ENCODE peak calls at places on chromosome 18, in seven cellular contexts. U, F, Q, W, N, G and R are unnamed samples.
A peak's percentile ranks its signal among the peaks of the same experiment; 100 is the strongest.

GRCh38 chr18:61612517-61612916 is 279.3 kb downstream of the CDH20 start:
- DNase-seq in U (no peak), F (no peak), Q (no peak), W (no peak), N (no peak), G (no peak), R (no peak)

GRCh38 chr18:44474067-44474411 is 206.6 kb upstream of the SETBP1 start:
- DNase-seq in U (no peak), F (no peak), Q (no peak), W (no peak), N (no peak), G (no peak), R (no peak)

GRCh38 chr18:49778826-49779465 is 34.4 kb downstream of the ACAA2 start:
- DNase-seq in U (no peak), F (no peak), Q (no peak), W (no peak), N (no peak), G (peak; percentile 27), R (no peak)

GRCh38 chr18:27136208-27136535 is 48.9 kb downstream of the CHST9 start:
- DNase-seq in U (no peak), F (no peak), Q (peak; percentile 4), W (no peak), N (no peak), G (no peak), R (peak; percentile 86)

GRCh38 chr18:33761363-33761762 is 183.3 kb downstream of the ASXL3 start:
- DNase-seq in U (no peak), F (no peak), Q (no peak), W (peak; percentile 28), N (no peak), G (no peak), R (no peak)

GRCh38 chr18:64720781-64721464 is 572.0 kb upstream of the LINC00305 start:
- DNase-seq in U (no peak), F (no peak), Q (no peak), W (no peak), N (no peak), G (no peak), R (peak; percentile 21)

GRCh38 chr18:61398961-61399632 is 65.9 kb downstream of the CDH20 start:
- DNase-seq in U (no peak), F (no peak), Q (no peak), W (peak; percentile 65), N (no peak), G (no peak), R (no peak)

GRCh38 chr18:2424420-2424819 is 146.9 kb downstream of the METTL4 start:
- DNase-seq in U (no peak), F (no peak), Q (no peak), W (no peak), N (no peak), G (no peak), R (no peak)

GRCh38 chr18:63518178-63519012 is 23.8 kb upstream of the SERPINB12 start:
- DNase-seq in U (peak; percentile 78), F (peak; percentile 60), Q (peak; percentile 12), W (peak; percentile 70), N (peak; percentile 24), G (peak; percentile 16), R (peak; percentile 75)

GRCh38 chr18:48490641-48491040 is 48.2 kb upstream of the CTIF start:
- DNase-seq in U (no peak), F (no peak), Q (no peak), W (no peak), N (no peak), G (no peak), R (no peak)

GRCh38 chr18:49814147-49814499 is 790 bp upstream of the ACAA2 start:
- DNase-seq in U (no peak), F (no peak), Q (peak; percentile 1), W (peak; percentile 69), N (peak; percentile 26), G (no peak), R (peak; percentile 23)

GRCh38 chr18:1526996-1527395 is 622.3 kb downstream of the ADCYAP1 start:
- DNase-seq in U (no peak), F (no peak), Q (no peak), W (no peak), N (no peak), G (no peak), R (no peak)

GRCh38 chr18:51881394-51881793 is 458.6 kb upstream of the DCC start:
- DNase-seq in U (no peak), F (no peak), Q (no peak), W (no peak), N (no peak), G (no peak), R (no peak)

GRCh38 chr18:48997985-48998831 is 47.4 kb upstream of the SMAD7 start:
- DNase-seq in U (peak; percentile 91), F (no peak), Q (peak; percentile 91), W (peak; percentile 97), N (peak; percentile 44), G (no peak), R (peak; percentile 45)

GRCh38 chr18:54957295-54957694 is 2.0 kb downstream of the CCDC68 start:
- DNase-seq in U (no peak), F (no peak), Q (no peak), W (no peak), N (no peak), G (no peak), R (peak; percentile 40)

GRCh38 chr18:48680871-48681270 is 142.0 kb downstream of the CTIF start:
- DNase-seq in U (no peak), F (no peak), Q (no peak), W (no peak), N (no peak), G (no peak), R (no peak)

GRCh38 chr18:58195278-58195721 is 151.3 kb downstream of the NEDD4L start:
- DNase-seq in U (no peak), F (peak; percentile 67), Q (no peak), W (no peak), N (no peak), G (no peak), R (no peak)

GRCh38 chr18:55233850-55234249 is 274.6 kb upstream of the CCDC68 start:
- DNase-seq in U (no peak), F (no peak), Q (no peak), W (peak; percentile 51), N (no peak), G (no peak), R (no peak)

GRCh38 chr18:13500227-13500865 is 226.0 kb downstream of the FAM210A start:
- DNase-seq in U (no peak), F (peak; percentile 57), Q (no peak), W (peak; percentile 57), N (no peak), G (no peak), R (peak; percentile 8)

GRCh38 chr18:46768166-46768921 is 11.5 kb upstream of the ST8SIA5 start:
- DNase-seq in U (no peak), F (no peak), Q (no peak), W (no peak), N (no peak), G (no peak), R (no peak)

GRCh38 chr18:48488388-48488850 is 50.4 kb upstream of the CTIF start:
- DNase-seq in U (peak; percentile 41), F (no peak), Q (peak; percentile 50), W (peak; percentile 93), N (no peak), G (no peak), R (peak; percentile 97)

GRCh38 chr18:51765712-51766360 is 568.4 kb upstream of the MEX3C start:
- DNase-seq in U (no peak), F (no peak), Q (no peak), W (no peak), N (no peak), G (no peak), R (no peak)

GRCh38 chr18:28078298-28078697 is 98.6 kb downstream of the CDH2 start:
- DNase-seq in U (no peak), F (no peak), Q (peak; percentile 27), W (no peak), N (no peak), G (no peak), R (no peak)

GRCh38 chr18:53984021-53984420 is 240.4 kb downstream of the MBD2 start:
- DNase-seq in U (no peak), F (no peak), Q (no peak), W (no peak), N (no peak), G (no peak), R (no peak)

GRCh38 chr18:9985641-9986040 is 71.8 kb downstream of the VAPA start:
- DNase-seq in U (no peak), F (no peak), Q (no peak), W (no peak), N (no peak), G (no peak), R (no peak)
- H3K4me1 ChIP-seq in U (no peaks in the 10 kb centered on the region), F (no peaks in the 10 kb centered on the region), Q (no peaks in the 10 kb centered on the region), W (peaks cover 2% of the 10 kb centered on the region), N (peaks cover 6% of the 10 kb centered on the region), G (no peaks in the 10 kb centered on the region), R (peaks cover 27% of the 10 kb centered on the region)

DNA sequence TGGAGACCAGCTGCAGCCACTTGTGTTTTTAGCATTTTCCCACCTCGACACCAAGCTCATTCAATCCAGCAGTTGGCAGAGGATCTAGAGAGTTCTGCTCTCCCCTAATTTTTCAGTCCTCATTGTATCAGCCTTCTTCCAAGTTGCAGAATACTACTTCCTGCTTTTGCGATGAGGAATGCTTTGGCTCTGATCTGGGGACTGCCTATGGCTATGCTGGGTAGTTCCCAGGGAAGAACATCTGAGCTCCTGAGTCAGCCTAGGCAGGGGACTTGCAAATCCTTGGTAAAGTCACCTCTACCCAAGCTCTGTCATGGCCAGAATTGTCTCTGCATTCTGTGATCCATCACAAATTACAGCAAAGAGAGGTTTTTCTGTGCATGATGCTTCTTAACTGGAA is 139.4 kb upstream of the RAB12 start:
- DNase-seq in U (no peak), F (no peak), Q (no peak), W (peak; percentile 42), N (no peak), G (no peak), R (no peak)
- TF ChIP-seq CEBPB in U (no peak), F (no peak), Q (no peak), W (no peak), N (no peak), G (no peak), R (no peak)

DNA sequence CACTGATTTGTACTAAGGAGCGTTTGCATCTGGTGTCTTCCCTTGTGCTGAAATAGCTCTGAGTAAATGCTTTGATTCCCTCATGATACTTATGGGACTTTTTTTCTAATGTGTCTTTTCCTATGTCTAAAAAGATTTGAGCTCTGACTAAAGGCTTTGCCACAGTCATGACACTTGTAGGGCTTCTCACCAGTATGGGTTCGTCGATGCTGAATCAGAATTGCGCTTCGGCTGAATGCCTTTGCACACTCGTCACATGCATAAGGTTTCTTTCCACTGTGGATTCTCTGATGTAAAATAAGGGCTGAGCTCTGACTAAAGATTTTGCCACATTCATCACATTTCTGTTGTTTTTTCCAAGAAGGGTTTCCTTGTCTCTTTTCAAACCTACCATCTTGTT is 8.0 kb downstream of the ZNF396 start:
- DNase-seq in U (no peak), F (no peak), Q (no peak), W (peak; percentile 53), N (no peak), G (no peak), R (no peak)
- H3K4me1 ChIP-seq in U (no peaks in the 10 kb centered on the region), F (no peaks in the 10 kb centered on the region), Q (no peaks in the 10 kb centered on the region), W (peaks cover 2% of the 10 kb centered on the region), N (no peaks in the 10 kb centered on the region), G (no peaks in the 10 kb centered on the region), R (peaks cover 34% of the 10 kb centered on the region)

DNA sequence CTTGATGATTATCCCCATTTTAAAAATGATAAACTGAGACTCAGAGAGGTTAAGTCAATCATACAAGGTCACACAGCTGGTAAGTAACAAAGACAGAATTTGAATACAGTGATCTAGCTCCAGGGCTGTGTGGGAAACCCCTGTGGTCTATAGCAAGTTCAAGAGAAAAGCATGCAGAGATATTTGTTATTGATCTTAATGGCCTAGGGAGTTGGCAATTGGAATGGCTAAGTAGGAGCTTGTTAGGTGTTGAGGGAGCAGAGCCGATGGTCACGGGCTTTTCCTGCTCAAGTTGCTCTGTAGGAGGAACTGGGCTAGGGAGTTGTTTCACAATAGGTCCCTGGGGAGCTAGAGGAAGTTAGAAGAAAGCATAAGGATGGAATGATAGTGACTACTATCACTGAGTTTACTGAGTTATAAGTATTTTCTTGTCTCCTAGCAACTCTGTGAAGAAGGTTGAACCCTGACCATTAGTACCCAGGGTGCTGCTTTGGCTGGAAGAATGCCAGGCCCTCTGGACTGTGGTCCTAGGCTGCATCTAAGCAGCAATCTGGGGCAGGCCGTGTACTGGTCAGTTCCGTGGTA is 30.0 kb downstream of the RNF125 start:
- DNase-seq in U (no peak), F (no peak), Q (no peak), W (peak; percentile 3), N (no peak), G (peak; percentile 24), R (peak; percentile 39)
- TF ChIP-seq CEBPB in U (no peak), F (no peak), Q (no peak), W (no peak), N (peak; percentile 78), G (no peak), R (peak; percentile 72)